ENCODE peak calls at places on chromosomes 7 and 10, in five cellular contexts. F, O, Q, I and T are unnamed samples.

GRCh38 chr10:33276282-33276923 is 58.1 kb downstream of the NRP1 start:
- DNase-seq in I (no peak), O (no peak), Q (no peak), F (no peak), T (no peak)

GRCh38 chr7:16660702-16661464 is 14.9 kb downstream of the BZW2 start:
- DNase-seq in Q (no peak), I (no peak), F (no peak), O (peak; percentile 82), T (no peak)

GRCh38 chr7:23205861-23206510 is 24.1 kb downstream of the NUP42 start:
- DNase-seq in F (no peak), O (no peak), I (no peak), Q (no peak), T (no peak)

GRCh38 chr10:18583575-18584270 is 67.7 kb downstream of the NSUN6 start:
- DNase-seq in I (no peak), O (no peak), Q (no peak), F (no peak), T (no peak)

GRCh38 chr7:148623586-148624282 is 33.2 kb downstream of the C7orf33 start:
- DNase-seq in O (no peak), Q (no peak), F (no peak), I (no peak), T (no peak)

GRCh38 chr10:111247781-111248389 is 171.1 kb downstream of the ADRA2A start:
- DNase-seq in I (no peak), O (no peak), Q (no peak), F (no peak), T (no peak)

GRCh38 chr10:96261930-96262329 is 9.4 kb downstream of the BLNK start:
- DNase-seq in F (no peak), O (no peak), Q (no peak), I (no peak), T (no peak)

GRCh38 chr7:124570558-124570957 is 195.0 kb downstream of the GPR37 start:
- DNase-seq in Q (no peak), O (no peak), F (no peak), I (no peak), T (no peak)

GRCh38 chr10:77182803-77183202 is 454.8 kb downstream of the KCNMA1 start:
- DNase-seq in F (no peak), Q (no peak), O (no peak), I (no peak), T (no peak)

GRCh38 chr7:49866910-49867309 is 93.5 kb downstream of the VWC2 start:
- DNase-seq in F (no peak), O (no peak), Q (no peak), I (no peak), T (no peak)

GRCh38 chr7:108143658-108144420 is 13.7 kb upstream of the LAMB4 start:
- DNase-seq in Q (no peak), O (no peak), I (no peak), F (no peak), T (no peak)

GRCh38 chr7:150685219-150686029 is at the start of gene GIMAP2:
- DNase-seq in O (no peak), F (peak; percentile 22), I (no peak), Q (no peak), T (no peak)

GRCh38 chr7:16634292-16634738 is 11.2 kb downstream of the ANKMY2 start:
- DNase-seq in I (no peak), Q (no peak), F (no peak), O (no peak), T (no peak)

GRCh38 chr7:30062587-30062986 is 34.4 kb downstream of the PLEKHA8 start:
- DNase-seq in O (peak; percentile 44), Q (no peak), I (no peak), F (peak; percentile 18), T (no peak)

GRCh38 chr7:341841-342638 is 52.1 kb downstream of the FOXL3 start:
- DNase-seq in F (no peak), Q (no peak), I (no peak), O (peak; percentile 90), T (no peak)

GRCh38 chr10:5608608-5609270 is 57.7 kb downstream of the ASB13 start:
- DNase-seq in Q (no peak), F (no peak), O (no peak), I (no peak), T (no peak)

GRCh38 chr10:5607594-5607993 is 58.8 kb downstream of the ASB13 start:
- DNase-seq in I (no peak), F (no peak), O (no peak), Q (no peak), T (no peak)

GRCh38 chr10:5611899-5612680 is 54.3 kb downstream of the ASB13 start:
- DNase-seq in Q (no peak), O (no peak), F (no peak), I (no peak), T (no peak)

GRCh38 chr10:5606864-5607263 is 59.5 kb downstream of the ASB13 start:
- DNase-seq in F (no peak), I (no peak), Q (no peak), O (no peak), T (no peak)

GRCh38 chr10:5609952-5610616 is 56.3 kb downstream of the ASB13 start:
- DNase-seq in O (no peak), F (no peak), Q (no peak), I (no peak), T (no peak)
- TF ChIP-seq POLR2A in O (no peak), F (no peak), Q (no peak), I (no peak), T (no peak)

DNA sequence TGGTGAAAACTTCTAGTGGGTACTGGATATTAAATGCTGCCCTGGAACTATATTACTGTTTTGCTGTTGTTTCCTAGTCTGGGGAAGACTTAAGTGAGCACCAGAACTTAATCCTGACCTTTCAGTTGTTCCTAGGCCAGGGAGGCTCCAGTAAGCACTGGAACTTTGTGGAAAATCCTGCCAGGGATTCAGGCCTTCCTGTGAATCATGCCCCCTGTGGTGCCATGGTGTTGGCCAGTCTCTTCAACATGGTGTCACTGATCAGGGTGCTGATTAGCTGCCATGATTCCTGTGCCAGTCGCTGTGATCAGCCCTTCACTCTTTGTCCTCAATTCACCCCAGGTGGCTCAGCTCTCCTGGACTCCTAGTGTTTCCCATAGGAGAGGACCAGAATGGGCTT is 8.5 kb upstream of the AOAH start:
- DNase-seq in Q (no peak), O (no peak), F (no peak), I (no peak), T (no peak)
- TF ChIP-seq POLR2AphosphoS5 in Q (no peak), O (no peak), F (no peak), I (no peak), T (no peak)

GRCh38 chr7:106358103-106358663 is 73.4 kb upstream of the NAMPT start:
- DNase-seq in F (no peak), O (no peak), Q (no peak), I (no peak), T (no peak)
- TF ChIP-seq TAF1 in F (no peak), O (no peak), Q (no peak), I (no peak), T (no peak)

GRCh38 chr7:2380461-2380860 is 22.9 kb upstream of the CHST12 start:
- DNase-seq in F (no peak), Q (no peak), I (no peak), O (no peak), T (no peak)

GRCh38 chr7:2379161-2379560 is 24.2 kb upstream of the CHST12 start:
- DNase-seq in F (no peak), Q (no peak), I (no peak), O (no peak), T (no peak)

GRCh38 chr7:2379821-2380450 is 23.5 kb upstream of the CHST12 start:
- DNase-seq in F (no peak), I (no peak), O (no peak), Q (no peak), T (no peak)

GRCh38 chr7:2381881-2382509 is 21.4 kb upstream of the CHST12 start:
- DNase-seq in I (no peak), Q (no peak), F (no peak), O (no peak), T (no peak)

DNA sequence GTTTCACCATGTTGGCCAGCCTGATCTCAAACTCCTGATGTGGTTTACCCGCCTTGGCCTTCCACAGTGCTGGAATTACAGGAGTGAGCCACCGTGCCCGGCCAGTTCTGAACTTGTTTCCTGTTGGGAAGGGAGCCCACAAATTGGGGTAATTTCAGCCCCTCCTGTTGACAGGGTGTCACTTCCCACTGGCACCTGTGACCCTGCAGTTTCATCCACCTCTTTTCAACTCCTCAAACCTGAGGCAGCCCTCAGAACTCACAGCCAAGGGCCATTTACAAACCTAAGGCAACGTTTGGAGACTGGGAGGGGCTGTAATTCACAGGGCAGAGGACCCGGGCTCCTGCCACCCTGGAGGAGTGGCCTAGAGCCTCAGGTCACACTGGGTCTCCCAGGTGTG is 22.2 kb upstream of the CHST12 start:
- DNase-seq in Q (no peak), O (no peak), F (no peak), I (no peak), T (no peak)
- TF ChIP-seq POLR2A in Q (no peak), O (peak; percentile 9), F (no peak), I (no peak), T (peak; percentile 44)

DNA sequence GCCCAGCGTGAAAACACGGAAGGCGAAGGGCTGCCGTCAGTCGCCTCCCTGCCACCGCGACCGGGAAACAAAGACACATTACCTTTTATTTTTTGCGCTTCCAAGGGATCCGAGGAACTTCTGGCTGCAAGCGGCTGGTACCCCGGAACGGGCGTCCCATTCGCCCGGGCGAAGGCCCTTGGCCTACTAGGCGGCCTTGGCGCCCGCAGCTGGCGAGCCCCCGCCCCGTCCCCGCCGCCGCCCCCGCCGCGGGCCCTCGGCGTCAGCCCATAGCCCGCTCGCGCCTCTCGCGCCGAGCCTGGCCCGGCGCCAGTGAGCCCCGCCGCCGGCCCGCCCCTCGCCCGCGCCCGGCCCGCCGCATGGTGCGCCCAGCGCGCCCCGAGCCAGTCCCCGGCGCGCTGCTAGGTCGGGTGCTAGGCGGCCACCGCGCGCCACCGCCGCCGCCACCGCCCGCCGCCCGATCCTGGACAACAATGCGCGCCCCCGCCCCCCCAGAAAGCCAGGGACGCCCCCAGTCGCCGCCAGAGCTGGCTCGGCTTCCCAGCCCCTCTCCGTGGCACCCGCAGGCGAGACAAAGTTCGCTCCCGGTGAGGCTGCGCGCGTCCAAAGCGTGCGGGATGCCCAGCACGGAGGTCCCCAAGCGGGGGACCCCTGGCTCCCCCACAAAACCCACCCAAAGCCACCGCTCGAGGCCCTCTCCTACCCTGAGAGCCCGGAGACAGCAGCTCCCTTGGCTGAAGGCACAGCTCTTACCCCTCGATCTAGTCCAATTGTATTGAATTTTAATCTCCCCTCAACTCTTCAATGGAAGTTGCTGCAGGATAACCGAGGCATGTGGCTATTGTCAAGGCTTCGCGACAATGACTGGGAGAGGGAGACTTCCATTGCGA is 305.0 kb downstream of the PRPF18 start:
- DNase-seq in Q (no peak), I (peak; percentile 67), F (no peak), O (no peak), T (no peak)
- TF ChIP-seq POLR2AphosphoS5 in Q (no peak), I (no peak), F (no peak), O (no peak), T (no peak)

GRCh38 chr10:30674796-30675195 is 45.2 kb upstream of the LYZL2 start:
- DNase-seq in O (no peak), F (no peak), Q (no peak), I (no peak), T (no peak)

GRCh38 chr10:30676319-30676718 is 46.8 kb upstream of the LYZL2 start:
- DNase-seq in I (no peak), F (no peak), O (no peak), Q (no peak), T (no peak)

GRCh38 chr10:30671011-30671616 is 41.6 kb upstream of the LYZL2 start:
- DNase-seq in F (peak; percentile 12), I (no peak), Q (no peak), O (peak; percentile 67), T (no peak)
- TF ChIP-seq TAF1 in F (no peak), I (no peak), Q (no peak), O (no peak), T (no peak)